ENCODE peak calls at places on chromosomes 1 and 21, in four cellular contexts. F, T, P and E are unnamed samples.

GRCh38 chr1:74733616-74734484 is 898 bp downstream of the TYW3 start:
- DNase-seq in F (peak), T (peak), P (peak), E (no peak)

GRCh38 chr1:55107111-55107510 is 67.8 kb downstream of the PCSK9 start:
- DNase-seq in F (no peak), T (no peak), P (no peak), E (no peak)

GRCh38 chr21:38959686-38960049 is 153.9 kb downstream of the ETS2 start:
- DNase-seq in F (no peak), T (no peak), P (no peak), E (no peak)

GRCh38 chr1:237229333-237229732 is 187.3 kb downstream of the RYR2 start:
- DNase-seq in F (no peak), T (no peak), P (no peak), E (no peak)

GRCh38 chr1:78691995-78692747 is 42.5 kb downstream of the IFI44 start:
- DNase-seq in F (no peak), T (no peak), P (no peak), E (no peak)

GRCh38 chr1:186175588-186175987 is 199.5 kb downstream of the TPR start:
- DNase-seq in F (no peak), T (no peak), P (no peak), E (no peak)

GRCh38 chr1:113217447-113218208 is 144.6 kb downstream of the LRIG2 start:
- DNase-seq in F (peak), T (no peak), P (peak), E (no peak)

GRCh38 chr1:243246916-243247315 is 8.2 kb downstream of the CEP170 start:
- DNase-seq in F (no peak), T (no peak), P (no peak), E (no peak)

GRCh38 chr1:193558491-193559028 is 372.1 kb upstream of the B3GALT2 start:
- DNase-seq in F (no peak), T (peak), P (no peak), E (no peak)

DNA sequence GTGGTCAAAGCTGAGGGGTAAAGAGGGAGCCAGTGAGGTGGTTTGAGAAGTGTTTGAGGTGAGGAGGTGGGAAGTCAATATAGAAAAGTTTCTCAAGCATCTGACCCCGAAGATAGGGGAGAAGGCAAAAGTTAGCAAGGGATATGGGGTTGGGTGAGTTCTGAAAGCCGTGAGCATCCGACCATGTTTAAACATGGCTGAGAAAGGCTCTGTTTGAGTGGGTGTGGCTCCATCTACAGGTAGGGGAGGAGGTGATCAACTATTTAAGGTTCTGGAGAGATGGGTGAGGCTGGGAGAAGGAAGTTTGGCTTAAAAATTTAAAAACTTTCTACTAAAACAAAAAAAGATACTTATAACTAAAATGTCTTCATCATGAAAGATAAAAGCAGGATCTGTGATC is 273.8 kb downstream of the KCNJ6 start:
- DNase-seq in F (peak), T (peak), P (peak), E (no peak)
- TF ChIP-seq FOSL1 in F (no peak), T (no peak), P (no peak), E (no peak)

GRCh38 chr1:212488436-212489283 is 55.9 kb downstream of the NENF start:
- DNase-seq in F (peak), T (no peak), P (no peak), E (no peak)
- TF ChIP-seq FOSL1 in F (no peak), T (no peak), P (peak), E (no peak)

DNA sequence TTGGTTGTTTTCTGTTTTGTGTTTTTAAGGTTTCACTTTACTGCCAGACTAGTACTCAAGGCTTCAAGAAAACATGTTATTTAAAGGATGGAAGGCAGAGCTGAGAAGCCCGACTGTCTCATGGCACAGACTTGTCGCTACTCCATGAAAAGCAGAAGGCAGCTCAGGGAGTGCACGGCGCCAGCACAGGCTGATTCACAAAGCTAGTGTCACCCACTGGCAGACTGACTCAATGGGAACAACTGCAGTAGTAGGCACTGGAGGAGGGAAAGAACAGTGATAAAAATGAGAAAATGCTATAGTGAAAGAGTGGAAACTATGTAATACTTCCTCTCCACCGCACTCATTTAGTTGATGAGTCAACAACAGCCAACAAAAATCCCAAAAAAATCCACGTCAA is 14.7 kb downstream of the HSF2BP start:
- DNase-seq in F (no peak), T (no peak), P (no peak), E (no peak)
- TF ChIP-seq FOSL1 in F (no peak), T (no peak), P (no peak), E (no peak)

GRCh38 chr1:117656202-117656641 is 50.4 kb downstream of the TENT5C start:
- DNase-seq in F (no peak), T (no peak), P (peak), E (no peak)
- TF ChIP-seq FOSL1 in F (no peak), T (no peak), P (no peak), E (no peak)

DNA sequence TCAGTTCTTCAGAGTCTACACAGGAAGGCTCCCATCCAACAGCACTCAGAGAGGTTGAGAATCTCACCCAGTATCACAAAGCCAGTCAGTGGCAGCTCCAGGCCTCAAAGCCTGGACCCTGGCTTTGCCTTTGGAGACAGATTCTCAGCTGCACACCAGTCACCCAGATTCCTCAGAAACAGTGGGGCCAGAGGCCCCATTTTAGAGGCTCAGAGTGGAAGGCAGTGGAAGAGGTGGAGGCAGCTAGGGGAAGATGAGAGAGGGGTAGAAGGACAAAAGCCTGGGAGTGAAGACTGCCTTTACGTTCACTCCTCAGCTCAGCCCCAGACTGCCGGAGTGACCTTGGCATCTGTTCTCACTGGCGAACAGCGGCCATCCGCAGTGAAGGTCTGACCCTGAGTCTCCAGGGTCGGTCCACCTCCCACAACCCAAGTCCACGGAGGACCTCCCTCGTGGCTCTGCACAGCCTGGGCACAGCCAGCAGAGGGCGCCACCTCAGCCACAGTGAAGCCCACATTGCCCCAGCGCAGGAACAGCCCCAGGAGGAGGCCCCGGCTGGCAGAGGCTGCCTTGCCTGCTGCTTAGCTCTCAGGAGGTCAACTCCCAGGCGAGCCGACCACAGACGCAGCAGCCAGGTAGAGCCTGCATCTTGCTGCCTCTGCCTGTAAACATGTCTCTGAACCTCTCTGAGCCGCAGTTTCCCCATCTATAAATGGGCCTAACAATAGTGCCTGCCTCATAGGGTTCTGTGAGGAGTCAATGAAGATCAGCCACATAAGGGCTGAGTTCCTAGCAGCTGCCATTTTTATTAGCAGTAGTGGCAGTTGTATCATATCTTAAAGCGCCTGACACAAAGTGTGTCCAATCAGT is 5.9 kb upstream of the FNDC5 start:
- DNase-seq in F (peak), T (peak), P (peak), E (peak)
- TF ChIP-seq FOSL1 in F (no peak), T (no peak), P (no peak), E (no peak)

DNA sequence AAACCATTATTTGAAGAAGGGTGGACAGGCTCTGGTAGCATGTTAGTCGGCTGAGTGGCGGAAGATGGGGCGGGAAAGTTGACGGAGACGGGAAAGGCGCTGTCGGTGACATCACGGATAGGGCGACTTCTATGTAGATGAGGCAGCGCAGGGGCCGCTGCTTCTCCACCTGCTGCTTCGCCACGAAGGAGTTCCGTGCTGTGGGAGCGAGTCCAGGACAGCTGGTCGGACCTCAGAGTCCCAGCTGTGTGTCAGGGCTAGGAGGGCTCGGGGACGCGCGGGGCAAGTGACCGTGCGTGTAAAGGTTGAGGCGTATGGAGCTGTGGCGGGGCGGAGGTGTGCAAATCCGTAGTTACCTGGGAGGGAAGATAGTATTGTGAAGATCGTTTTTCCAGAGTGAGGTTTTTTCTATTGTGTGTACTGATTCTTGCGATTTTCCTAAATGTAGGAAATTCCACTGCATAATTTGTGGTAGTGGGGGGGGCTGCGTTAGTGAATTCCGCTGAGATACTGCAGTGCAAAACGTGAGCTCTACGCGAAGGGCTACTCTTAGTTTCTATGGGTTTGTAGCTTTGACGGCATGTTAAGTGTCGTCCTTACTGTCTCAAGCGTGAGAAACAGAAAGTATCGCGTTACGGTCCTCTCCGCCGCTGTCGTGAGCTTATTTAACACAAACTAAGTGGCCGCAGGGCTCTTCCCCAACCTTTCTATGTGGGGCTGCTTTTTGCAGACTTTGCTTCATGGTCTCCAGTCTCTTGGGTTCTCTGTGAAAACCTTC is 111.2 kb upstream of the NBPF11 start:
- DNase-seq in F (peak), T (peak), P (peak), E (peak)
- TF ChIP-seq FOSL1 in F (no peak), T (peak), P (no peak), E (no peak)

GRCh38 chr1:19377812-19378718 is 65.9 kb downstream of the SLC66A1 start:
- DNase-seq in F (no peak), T (no peak), P (no peak), E (no peak)
- TF ChIP-seq FOSL1 in F (no peak), T (no peak), P (no peak), E (no peak)

GRCh38 chr1:6112690-6113005 is 67.0 kb downstream of the KCNAB2 start:
- DNase-seq in F (no peak), T (no peak), P (no peak), E (no peak)

GRCh38 chr1:6111991-6112689 is 66.5 kb downstream of the KCNAB2 start:
- DNase-seq in F (no peak), T (no peak), P (no peak), E (no peak)

GRCh38 chr1:6113116-6113515 is 67.0 kb downstream of the CHD5 start:
- DNase-seq in F (no peak), T (no peak), P (no peak), E (no peak)

GRCh38 chr1:6111571-6111970 is 65.9 kb downstream of the KCNAB2 start:
- DNase-seq in F (no peak), T (no peak), P (no peak), E (no peak)

DNA sequence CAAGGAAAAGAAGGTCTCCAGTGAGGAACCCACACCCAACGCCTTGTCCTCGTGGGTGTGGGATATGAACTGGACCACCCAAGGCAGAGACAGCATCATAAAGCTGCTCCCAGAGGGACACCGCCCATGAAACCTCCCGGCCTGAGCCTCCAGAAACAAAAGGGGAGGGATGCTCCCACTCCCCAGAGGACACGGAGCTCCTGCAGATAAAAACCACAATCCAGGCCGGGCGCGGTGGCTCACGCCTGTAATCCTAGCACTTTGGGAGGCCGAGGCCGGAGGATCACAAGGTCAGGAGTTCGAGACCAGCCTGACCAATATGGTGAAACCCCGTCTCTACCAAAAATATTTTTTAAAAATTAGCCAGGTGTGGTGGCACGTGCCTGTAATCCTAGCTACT is 66.4 kb downstream of the CHD5 start:
- DNase-seq in F (no peak), T (no peak), P (no peak), E (no peak)
- TF ChIP-seq FOSL1 in F (no peak), T (no peak), P (no peak), E (no peak)

GRCh38 chr1:157994081-157994581 is 686 bp downstream of the KIRREL1 start:
- DNase-seq in F (no peak), T (no peak), P (no peak), E (no peak)
- TF ChIP-seq FOSL1 in F (no peak), T (no peak), P (no peak), E (no peak)